ENCODE peak calls at places on chromosomes 6 and 20, in ten cellular contexts. W is PC-3, Z is fibroblast of villous mesenchyme, R is cardiac fibroblast, F is prostate gland, M is mammary epithelial cell, H is MM.1S, T is fibroblast of lung, S is HCT116, K is choroid plexus epithelial cell. I is an unnamed sample.

GRCh38 chr20:51454250-51454865 is 88.2 kb downstream of the NFATC2 start:
- DNase-seq in W (no peak), Z (no peak), R (no peak), F (no peak), M (no peak), H (no peak), T (no peak), S (no peak), K (no peak), I (no peak)

GRCh38 chr20:19820520-19821211 is 62.6 kb downstream of the RIN2 start:
- DNase-seq in W (no peak), Z (no peak), R (peak), F (no peak), M (no peak), H (no peak), T (no peak), S (no peak), K (no peak), I (no peak)

GRCh38 chr20:58993332-58994248 is 12.5 kb downstream of the NELFCD start:
- DNase-seq in W (peak), Z (no peak), R (no peak), F (no peak), M (no peak), H (peak), T (no peak), S (no peak), K (peak), I (no peak)

GRCh38 chr6:87965806-87966205 is 81.8 kb upstream of the SPACA1 start:
- DNase-seq in W (no peak), Z (no peak), R (no peak), F (no peak), M (no peak), H (no peak), T (no peak), S (no peak), K (no peak), I (no peak)

GRCh38 chr6:129759851-129760595 is 50.0 kb upstream of the ARHGAP18 start:
- DNase-seq in W (no peak), Z (peak), R (no peak), F (no peak), M (no peak), H (no peak), T (no peak), S (no peak), K (no peak), I (no peak)

GRCh38 chr6:166442131-166442530 is 59.4 kb upstream of the MPC1 start:
- DNase-seq in W (no peak), Z (no peak), R (no peak), F (no peak), M (no peak), H (no peak), T (no peak), S (no peak), K (no peak), I (no peak)

GRCh38 chr6:72963946-72964345 is 261.4 kb downstream of the KHDC1L start:
- DNase-seq in W (peak), Z (no peak), R (peak), F (no peak), M (no peak), H (no peak), T (no peak), S (no peak), K (no peak), I (no peak)

GRCh38 chr6:14734416-14735340 is 511.2 kb upstream of the JARID2 start:
- DNase-seq in W (peak), Z (peak), R (peak), F (no peak), M (peak), H (no peak), T (peak), S (peak), K (peak), I (peak)

GRCh38 chr20:12570371-12570770 is 438.4 kb upstream of the SPTLC3 start:
- DNase-seq in W (peak), Z (peak), R (no peak), F (no peak), M (peak), H (peak), T (no peak), S (no peak), K (peak), I (peak)

GRCh38 chr6:117206951-117207687 is 58.2 kb upstream of the VGLL2 start:
- DNase-seq in W (peak), Z (no peak), R (no peak), F (no peak), M (peak), H (no peak), T (no peak), S (no peak), K (no peak), I (no peak)

GRCh38 chr20:62023935-62024334 is 41.7 kb downstream of the TAF4 start:
- DNase-seq in W (no peak), Z (no peak), R (no peak), F (no peak), M (no peak), H (no peak), T (no peak), S (no peak), K (no peak), I (no peak)

GRCh38 chr20:35870541-35871307 is 83.6 kb downstream of the SCAND1 start:
- DNase-seq in W (no peak), Z (peak), R (peak), F (no peak), M (no peak), H (no peak), T (no peak), S (no peak), K (peak), I (no peak)

GRCh38 chr6:78231002-78231401 is 578.2 kb downstream of the MEI4 start:
- DNase-seq in W (no peak), Z (no peak), R (peak), F (no peak), M (no peak), H (no peak), T (no peak), S (no peak), K (no peak), I (no peak)

GRCh38 chr6:122376246-122376645 is 23.2 kb upstream of the HSF2 start:
- DNase-seq in W (no peak), Z (no peak), R (no peak), F (no peak), M (no peak), H (no peak), T (no peak), S (no peak), K (no peak), I (no peak)

GRCh38 chr20:46520976-46521579 is 7.7 kb upstream of the ZNF334 start:
- DNase-seq in W (peak), Z (peak), R (peak), F (peak), M (peak), H (peak), T (peak), S (peak), K (peak), I (peak)

GRCh38 chr6:113350521-113350920 is 506.6 kb upstream of the MARCKS start:
- DNase-seq in W (no peak), Z (peak), R (peak), F (no peak), M (no peak), H (no peak), T (peak), S (no peak), K (peak), I (no peak)

GRCh38 chr6:91926827-91927226 is 1340.0 kb upstream of the MAP3K7 start:
- DNase-seq in W (no peak), Z (no peak), R (no peak), F (no peak), M (no peak), H (no peak), T (no peak), S (no peak), K (no peak), I (no peak)

GRCh38 chr6:156731436-156731835 is 45.7 kb upstream of the ARID1B start:
- DNase-seq in W (peak), Z (peak), R (peak), F (no peak), M (peak), H (no peak), T (peak), S (peak), K (peak), I (no peak)

GRCh38 chr20:1823421-1823892 is 71.8 kb upstream of the SIRPA start:
- DNase-seq in W (no peak), Z (no peak), R (no peak), F (no peak), M (no peak), H (no peak), T (no peak), S (no peak), K (no peak), I (no peak)

GRCh38 chr6:27476090-27476489 is 3.2 kb upstream of the ZNF184 start:
- DNase-seq in W (no peak), Z (no peak), R (no peak), F (no peak), M (no peak), H (no peak), T (no peak), S (no peak), K (no peak), I (no peak)

GRCh38 chr6:37177083-37177949 is 7.4 kb downstream of the PIM1 start:
- DNase-seq in W (no peak), Z (peak), R (no peak), F (no peak), M (no peak), H (no peak), T (no peak), S (no peak), K (no peak), I (no peak)

GRCh38 chr6:139099984-139100383 is 34.9 kb upstream of the HECA start:
- DNase-seq in W (no peak), Z (no peak), R (no peak), F (no peak), M (no peak), H (no peak), T (no peak), S (no peak), K (no peak), I (peak)

GRCh38 chr6:53797304-53797703 is 2.5 kb downstream of the LRRC1 start:
- DNase-seq in W (no peak), Z (no peak), R (no peak), F (no peak), M (no peak), H (no peak), T (no peak), S (no peak), K (no peak), I (no peak)

GRCh38 chr6:110385458-110385863 is 27.3 kb upstream of the METTL24 start:
- DNase-seq in W (no peak), Z (no peak), R (no peak), F (no peak), M (no peak), H (no peak), T (no peak), S (no peak), K (no peak), I (no peak)

GRCh38 chr20:1809121-1809520 is 86.1 kb upstream of the SIRPA start:
- DNase-seq in W (peak), Z (no peak), R (peak), F (no peak), M (peak), H (no peak), T (peak), S (no peak), K (peak), I (no peak)

GRCh38 chr6:33314515-33314942 is 651 bp upstream of the TAPBP start:
- DNase-seq in W (peak), Z (peak), R (peak), F (peak), M (peak), H (peak), T (peak), S (no peak), K (peak), I (peak)

GRCh38 chr6:110523461-110524021 is 47.1 kb upstream of the SLC22A16 start:
- DNase-seq in W (peak), Z (no peak), R (peak), F (no peak), M (peak), H (no peak), T (no peak), S (no peak), K (no peak), I (no peak)

GRCh38 chr20:61731363-61732181 is 334.1 kb downstream of the TAF4 start:
- DNase-seq in W (peak), Z (no peak), R (peak), F (no peak), M (peak), H (no peak), T (peak), S (no peak), K (peak), I (no peak)

GRCh38 chr6:68639826-68640505 is 4.9 kb downstream of the ADGRB3 start:
- DNase-seq in W (no peak), Z (no peak), R (peak), F (no peak), M (no peak), H (no peak), T (peak), S (no peak), K (no peak), I (no peak)

DNA sequence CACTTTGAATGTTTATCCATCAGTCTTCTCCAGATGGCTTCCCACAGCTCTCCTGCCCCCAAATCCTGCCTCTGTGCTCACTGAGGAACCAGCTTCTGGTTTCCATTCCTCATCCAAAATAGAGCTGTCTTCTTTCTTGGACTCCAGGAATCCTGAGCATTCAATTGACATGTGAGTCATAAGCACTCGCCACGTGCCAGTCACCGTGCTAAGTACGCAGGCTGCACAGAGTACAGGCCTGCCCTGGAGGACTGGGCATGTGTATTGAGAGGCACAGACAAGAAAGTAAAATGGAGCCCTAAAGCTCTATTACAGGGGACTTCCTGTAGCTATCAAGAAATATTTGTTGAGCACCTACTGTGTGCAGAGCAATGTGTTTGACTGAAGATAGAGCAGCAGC is 39.7 kb upstream of the LRFN2 start:
- DNase-seq in W (no peak), Z (no peak), R (no peak), F (no peak), M (no peak), H (no peak), T (no peak), S (no peak), K (no peak), I (no peak)
- TF ChIP-seq CTCF in W (no peak), Z (no peak), R (no peak), F (no peak), M (no peak), H (no peak), T (no peak), S (no peak), K (no peak), I (no peak)

DNA sequence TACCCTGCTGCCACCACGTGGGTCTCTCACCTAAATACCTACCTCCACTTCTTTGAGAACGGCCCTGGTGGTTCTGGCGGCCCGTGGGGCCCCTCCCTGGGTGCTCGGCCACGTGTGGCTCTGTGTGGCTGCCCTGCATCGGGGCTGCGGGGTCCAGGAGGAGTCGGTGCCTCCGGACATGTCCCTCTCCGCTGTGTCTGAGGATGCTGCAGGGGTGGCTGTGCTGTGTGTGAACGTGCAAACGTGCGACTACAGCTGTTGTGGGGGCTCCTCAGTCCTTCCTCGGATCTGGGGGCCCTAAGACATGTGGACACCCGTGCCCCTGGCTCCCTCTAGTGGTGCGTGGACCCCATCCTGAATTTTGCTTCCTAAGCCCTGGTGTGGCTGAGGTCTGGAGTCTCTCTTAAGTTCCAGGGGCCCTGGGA is 691.8 kb downstream of the QKI start:
- DNase-seq in W (peak), Z (no peak), R (peak), F (no peak), M (no peak), H (no peak), T (no peak), S (no peak), K (peak), I (peak)
- TF ChIP-seq CTCF in W (peak), Z (peak), R (peak), F (no peak), M (no peak), H (no peak), T (no peak), S (peak), K (peak), I (no peak)

DNA sequence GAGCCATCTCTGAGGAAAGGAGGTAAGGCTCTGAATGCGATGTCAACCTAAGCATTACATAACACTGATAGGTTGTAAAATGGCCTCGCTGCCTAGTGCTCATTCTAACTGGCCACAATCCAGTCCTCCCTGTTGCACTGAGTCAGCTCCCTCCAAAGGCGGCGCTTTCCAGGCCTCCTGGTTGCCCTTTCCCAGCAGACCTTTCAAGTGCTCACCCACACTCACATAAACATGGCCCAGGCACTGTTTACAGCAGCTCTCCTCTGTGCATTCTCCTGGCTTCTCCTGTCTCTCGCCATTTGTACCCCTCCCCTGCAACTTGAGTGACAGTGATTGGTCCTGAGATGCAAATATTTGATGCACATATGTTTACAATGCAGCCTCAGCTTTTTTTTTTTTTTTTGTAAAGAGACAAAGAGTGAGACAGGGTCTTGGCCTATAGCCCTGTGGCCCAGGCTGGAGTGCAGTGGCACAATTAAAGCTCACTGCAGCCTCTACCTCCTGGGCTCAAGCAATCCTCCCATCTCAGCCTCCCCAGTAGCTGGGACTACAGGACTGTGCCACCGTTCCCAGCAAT is 36.8 kb upstream of the PRND start:
- DNase-seq in W (peak), Z (peak), R (peak), F (no peak), M (peak), H (no peak), T (peak), S (peak), K (peak), I (no peak)
- TF ChIP-seq CTCF in W (peak), Z (peak), R (no peak), F (no peak), M (peak), H (no peak), T (no peak), S (no peak), K (peak), I (no peak)

GRCh38 chr6:82711105-82711829 is 347.6 kb downstream of the TPBG start:
- DNase-seq in W (no peak), Z (no peak), R (no peak), F (no peak), M (no peak), H (no peak), T (no peak), S (no peak), K (no peak), I (no peak)

GRCh38 chr6:82711992-82712788 is 348.6 kb downstream of the TPBG start:
- DNase-seq in W (no peak), Z (peak), R (peak), F (no peak), M (no peak), H (no peak), T (no peak), S (no peak), K (peak), I (no peak)

DNA sequence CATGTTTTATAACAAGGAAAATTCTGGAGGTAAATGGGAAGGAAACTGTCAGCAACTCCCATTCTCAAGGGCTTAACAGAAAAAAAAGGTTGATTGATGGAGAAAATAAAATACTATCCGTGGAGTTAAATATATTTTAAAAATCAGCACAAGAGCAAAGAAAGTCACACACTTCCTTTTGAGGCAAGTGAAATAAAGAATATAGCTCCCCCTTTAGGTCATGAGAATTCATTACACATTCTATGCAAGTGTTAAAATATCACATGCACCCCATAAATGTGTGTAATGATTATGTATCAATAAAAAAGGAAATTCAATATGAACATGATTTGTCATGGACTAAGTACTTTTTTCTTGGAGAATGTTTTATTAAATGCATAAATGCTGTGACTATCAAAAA is 349.2 kb downstream of the TPBG start:
- DNase-seq in W (peak), Z (peak), R (peak), F (no peak), M (no peak), H (peak), T (peak), S (no peak), K (peak), I (no peak)
- TF ChIP-seq CTCF in W (peak), Z (peak), R (peak), F (no peak), M (peak), H (peak), T (peak), S (no peak), K (no peak), I (peak)

GRCh38 chr6:31575952-31576684 is 753 bp downstream of the TNF start:
- DNase-seq in W (no peak), Z (no peak), R (peak), F (no peak), M (no peak), H (no peak), T (no peak), S (no peak), K (no peak), I (no peak)

GRCh38 chr6:31575335-31575901 is at the start of gene TNF:
- DNase-seq in W (no peak), Z (peak), R (peak), F (no peak), M (peak), H (no peak), T (no peak), S (no peak), K (no peak), I (peak)

GRCh38 chr6:31573239-31574105 is 1.4 kb downstream of the LTA start:
- DNase-seq in W (no peak), Z (no peak), R (no peak), F (no peak), M (no peak), H (no peak), T (no peak), S (no peak), K (no peak), I (no peak)

GRCh38 chr6:31572041-31572911 is at the start of gene LTA:
- DNase-seq in W (no peak), Z (no peak), R (no peak), F (no peak), M (no peak), H (peak), T (no peak), S (no peak), K (no peak), I (peak)

DNA sequence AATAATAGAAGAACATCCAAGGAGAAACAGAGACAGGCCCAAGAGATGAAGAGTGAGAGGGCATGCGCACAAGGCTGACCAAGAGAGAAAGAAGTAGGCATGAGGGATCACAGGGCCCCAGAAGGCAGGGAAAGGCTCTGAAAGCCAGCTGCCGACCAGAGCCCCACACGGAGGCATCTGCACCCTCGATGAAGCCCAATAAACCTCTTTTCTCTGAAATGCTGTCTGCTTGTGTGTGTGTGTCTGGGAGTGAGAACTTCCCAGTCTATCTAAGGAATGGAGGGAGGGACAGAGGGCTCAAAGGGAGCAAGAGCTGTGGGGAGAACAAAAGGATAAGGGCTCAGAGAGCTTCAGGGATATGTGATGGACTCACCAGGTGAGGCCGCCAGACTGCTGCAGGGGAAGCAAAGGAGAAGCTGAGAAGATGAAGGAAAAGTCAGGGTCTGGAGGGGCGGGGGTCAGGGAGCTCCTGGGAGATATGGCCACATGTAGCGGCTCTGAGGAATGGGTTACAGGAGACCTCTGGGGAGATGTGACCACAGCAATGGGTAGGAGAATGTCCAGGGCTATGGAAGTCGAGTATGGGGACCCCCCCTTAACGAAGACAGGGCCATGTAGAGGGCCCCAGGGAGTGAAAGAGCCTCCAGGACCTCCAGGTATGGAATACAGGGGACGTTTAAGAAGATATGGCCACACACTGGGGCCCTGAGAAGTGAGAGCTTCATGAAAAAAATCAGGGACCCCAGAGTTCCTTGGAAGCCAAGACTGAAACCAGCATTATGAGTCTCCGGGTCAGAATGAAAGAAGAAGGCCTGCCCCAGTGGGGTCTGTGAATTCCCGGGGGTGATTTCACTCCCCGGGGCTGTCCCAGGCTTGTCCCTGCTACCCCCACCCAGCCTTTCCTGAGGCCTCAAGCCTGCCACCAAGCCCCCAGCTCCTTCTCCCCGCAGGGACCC is 981 bp upstream of the TNF start:
- DNase-seq in W (no peak), Z (no peak), R (no peak), F (no peak), M (no peak), H (no peak), T (no peak), S (no peak), K (no peak), I (peak)
- TF ChIP-seq CTCF in W (no peak), Z (no peak), R (no peak), F (no peak), M (no peak), H (no peak), T (no peak), S (no peak), K (no peak), I (no peak)

I was measured in activated CD8-positive, alpha-beta T cell treated with anti-CD3 and anti-CD28 coated beads for 36 hours.